ENCODE peak calls at places on chromosomes 6 and 20, in seven cellular contexts. P is activated CD8-positive, alpha-beta memory T cell treated with anti-CD3 and anti-CD28 coated beads for 4 hours; C is activated CD4-positive, CD25-positive, alpha-beta regulatory T cell; X is stimulated activated CD4-positive, alpha-beta T cell treated with anti-CD3 and anti-CD28 coated beads, Interleukin-15, amount 100 ng/mL, for 24 hours; O is neuronal stem cell; N is adipocyte; A is GM03348. L is an unnamed sample.

GRCh38 chr20:4401601-4402000 is 320.1 kb upstream of the PRND start:
- DNase-seq in P (no peak), N (peak; percentile 52), A (peak; percentile 52), O (no peak), X (no peak), C (no peak), L (no peak)

GRCh38 chr6:98894810-98895209 is 52.9 kb downstream of the FBXL4 start:
- DNase-seq in N (peak; percentile 2), A (no peak), X (no peak), O (no peak), P (no peak), C (no peak), L (no peak)

GRCh38 chr20:53981752-53982437 is 88.5 kb downstream of the BCAS1 start:
- DNase-seq in A (no peak), C (no peak), N (no peak), O (no peak), P (no peak), X (peak; percentile 27), L (peak; percentile 22)

GRCh38 chr20:58597021-58597940 is 53.8 kb upstream of the STX16 start:
- DNase-seq in P (no peak), X (no peak), C (no peak), N (peak; percentile 26), A (peak; percentile 63), O (no peak), L (no peak)

GRCh38 chr6:3251462-3252314 is 7.1 kb upstream of the PSMG4 start:
- DNase-seq in P (peak; percentile 67), O (peak; percentile 76), X (peak; percentile 86), N (peak; percentile 94), C (peak; percentile 59), A (peak; percentile 92), L (peak; percentile 85)

GRCh38 chr6:143396497-143397228 is 53.8 kb downstream of the ADAT2 start:
- DNase-seq in C (no peak), X (no peak), A (no peak), N (no peak), P (no peak), O (no peak), L (no peak)

GRCh38 chr6:82396964-82397761 is 33.5 kb downstream of the TPBG start:
- DNase-seq in A (peak; percentile 74), C (no peak), P (no peak), N (peak; percentile 61), X (no peak), O (no peak), L (no peak)

GRCh38 chr6:100538086-100538485 is 73.4 kb upstream of the SIM1 start:
- DNase-seq in P (no peak), A (no peak), X (no peak), O (no peak), N (no peak), C (no peak), L (no peak)

GRCh38 chr6:11096109-11096508 is 2.5 kb downstream of the SMIM13 start:
- DNase-seq in X (peak; percentile 44), N (peak; percentile 63), O (no peak), C (no peak), P (no peak), A (peak; percentile 19), L (no peak)

GRCh38 chr6:123055266-123055665 is 59.2 kb downstream of the CLVS2 start:
- DNase-seq in X (no peak), O (no peak), C (no peak), P (no peak), A (no peak), N (no peak), L (no peak)

GRCh38 chr20:50744143-50744792 is 12.9 kb downstream of the PARD6B start:
- DNase-seq in O (no peak), N (peak; percentile 95), P (no peak), X (no peak), A (peak; percentile 91), C (no peak), L (no peak)

GRCh38 chr20:31517373-31517772 is 3.1 kb downstream of the HM13 start:
- DNase-seq in A (peak; percentile 79), O (no peak), X (no peak), P (no peak), C (no peak), N (peak; percentile 83), L (no peak)

GRCh38 chr6:157282279-157282678 is 41.0 kb downstream of the TMEM242 start:
- DNase-seq in N (no peak), C (no peak), O (no peak), P (no peak), A (no peak), X (no peak), L (no peak)

GRCh38 chr6:113980937-113981554 is 10.1 kb upstream of the HDAC2 start:
- DNase-seq in A (peak; percentile 35), P (no peak), C (no peak), X (peak; percentile 5), O (no peak), N (peak; percentile 50), L (no peak)

L was measured in activated naive CD8-positive, alpha-beta T cell treated with anti-CD3 and anti-CD28 coated beads, Interleukin-2, amount 50 U/mL, for 24 hours.